ENCODE peak calls at places on chromosome 4, in five cellular contexts. W is NCI-H1105 treated with DMSO at 0.1 percent for 48 hours, X is T-helper 2 cell, A is right lobe of liver, S is H4. T is an unnamed sample.

GRCh38 chr4:53763813-53764597 is 172.7 kb upstream of the LNX1 start:
- DNase-seq in W (no peak), X (no peak), A (peak; percentile 16), S (no peak), T (peak; percentile 1)

GRCh38 chr4:156999175-156999517 is 27.5 kb upstream of the PDGFC start:
- DNase-seq in W (peak; percentile 10), X (no peak), A (no peak), S (peak; percentile 94), T (peak; percentile 85)

GRCh38 chr4:105246712-105247111 is 100.0 kb downstream of the TET2 start:
- DNase-seq in W (no peak), X (no peak), A (no peak), S (no peak), T (no peak)

GRCh38 chr4:83890231-83890630 is 354.3 kb downstream of the GPAT3 start:
- DNase-seq in W (no peak), X (no peak), A (no peak), S (no peak), T (peak; percentile 8)

GRCh38 chr4:7557447-7557846 is 122.7 kb upstream of the PSAPL1 start:
- DNase-seq in W (no peak), X (no peak), A (no peak), S (no peak), T (peak; percentile 67)

GRCh38 chr4:145863191-145863590 is 75.4 kb downstream of the ZNF827 start:
- DNase-seq in W (no peak), X (no peak), A (no peak), S (no peak), T (no peak)

GRCh38 chr4:71593306-71593705 is 190.6 kb downstream of the GC start:
- DNase-seq in W (peak; percentile 11), X (no peak), A (no peak), S (no peak), T (no peak)

GRCh38 chr4:4496604-4497372 is 45.1 kb downstream of the STX18 start:
- DNase-seq in W (no peak), X (no peak), A (no peak), S (no peak), T (no peak)

GRCh38 chr4:128454281-128455075 is 166.9 kb upstream of the PGRMC2 start:
- DNase-seq in W (peak; percentile 73), X (peak; percentile 38), A (peak; percentile 77), S (peak; percentile 93), T (peak; percentile 86)

T was measured in Daoy.